ENCODE peak calls at places on chromosome 13, in six cellular contexts. Y is CD4-positive, CD25-positive, alpha-beta regulatory T cell; A is NCI-H345; B is foreskin fibroblast; T is ecto neural progenitor cell; V is NCI-H2107. J is an unnamed sample.

GRCh38 chr13:92952161-92952560 is 274.4 kb upstream of the GPC6 start:
- DNase-seq in V (no peak), A (no peak), T (no peak), B (no peak), Y (no peak), J (no peak)

GRCh38 chr13:51019026-51019425 is 92.0 kb downstream of the C13orf42 start:
- DNase-seq in Y (no peak), A (no peak), B (no peak), V (no peak), T (no peak), J (no peak)

GRCh38 chr13:88097541-88097940 is 426.4 kb downstream of the SLITRK5 start:
- DNase-seq in V (no peak), A (no peak), Y (no peak), B (no peak), T (no peak), J (no peak)

GRCh38 chr13:104936304-104936703 is 1599.2 kb downstream of the EFNB2 start:
- DNase-seq in T (no peak), B (no peak), Y (no peak), A (no peak), V (no peak), J (no peak)

GRCh38 chr13:44974056-44974798 is 15.0 kb downstream of the NUFIP1 start:
- DNase-seq in A (no peak), B (peak), V (no peak), Y (no peak), T (no peak), J (no peak)

GRCh38 chr13:32107474-32107873 is 75.9 kb downstream of the FRY start:
- DNase-seq in V (no peak), Y (no peak), B (no peak), T (no peak), A (no peak), J (no peak)

GRCh38 chr13:51151463-51151862 is 40.4 kb upstream of the C13orf42 start:
- DNase-seq in Y (no peak), T (no peak), A (no peak), B (no peak), V (no peak), J (no peak)

GRCh38 chr13:30143671-30144400 is 163.5 kb downstream of the KATNAL1 start:
- DNase-seq in T (no peak), B (peak), A (no peak), V (no peak), Y (peak), J (no peak)

GRCh38 chr13:94658926-94659649 is 53.3 kb downstream of the SOX21 start:
- DNase-seq in V (no peak), A (no peak), Y (no peak), T (no peak), B (no peak), J (no peak)

GRCh38 chr13:106349080-106349841 is 186.2 kb downstream of the EFNB2 start:
- DNase-seq in B (no peak), A (peak), Y (no peak), T (peak), V (no peak), J (peak)

GRCh38 chr13:102091231-102091630 is 310.6 kb downstream of the FGF14 start:
- DNase-seq in A (no peak), V (no peak), T (peak), Y (no peak), B (no peak), J (peak)

GRCh38 chr13:72383646-72384045 is 343.8 kb downstream of the MZT1 start:
- DNase-seq in T (no peak), V (no peak), B (no peak), A (no peak), Y (no peak), J (no peak)

GRCh38 chr13:32211788-32212187 is 103.4 kb downstream of the ZAR1L start:
- DNase-seq in V (no peak), T (no peak), A (no peak), Y (no peak), B (peak), J (no peak)

GRCh38 chr13:99269627-99270252 is 11.6 kb upstream of the GPR18 start:
- DNase-seq in T (no peak), B (peak), V (no peak), A (peak), Y (peak), J (no peak)

GRCh38 chr13:23915308-23915707 is 18.0 kb upstream of the C1QTNF9B start:
- DNase-seq in T (no peak), Y (no peak), A (peak), B (no peak), V (no peak), J (no peak)

GRCh38 chr13:113145496-113145895 is 13.0 kb upstream of the PROZ start:
- DNase-seq in T (peak), B (no peak), Y (no peak), V (no peak), A (no peak), J (peak)

GRCh38 chr13:34340534-34340933 is 522.6 kb downstream of the RFC3 start:
- DNase-seq in Y (no peak), V (no peak), B (peak), T (no peak), A (no peak), J (no peak)

GRCh38 chr13:34208326-34208725 is 390.4 kb downstream of the RFC3 start:
- DNase-seq in V (no peak), T (no peak), Y (no peak), B (peak), A (no peak), J (no peak)

GRCh38 chr13:99280166-99280565 is 22.0 kb upstream of the GPR18 start:
- DNase-seq in T (no peak), B (no peak), Y (no peak), A (no peak), V (no peak), J (no peak)

GRCh38 chr13:29509999-29510586 is 85.4 kb downstream of the SLC7A1 start:
- DNase-seq in V (no peak), B (no peak), Y (no peak), A (no peak), T (no peak), J (no peak)